ENCODE peak calls at places on chromosomes 4 and X, in nine cellular contexts. Z is iris pigment epithelial cell; J is EL; V is anterior cingulate cortex; N is activated CD8-positive, alpha-beta T cell treated with anti-CD3 and anti-CD28 coated beads for 36 hours; F is kidney; G is stimulated activated naive CD8-positive, alpha-beta T cell treated with anti-CD3 and anti-CD28 coated beads, Interleukin-15, amount 100 ng/mL, for 72 hours; K is omental fat pad; T is cardiac fibroblast. D is an unnamed sample.

GRCh38 chr4:153205028-153205648 is 895 bp downstream of the TRIM2 start:
- DNase-seq in K (no peak), G (peak), T (no peak), V (no peak), N (peak), Z (no peak), J (no peak), F (peak), D (no peak)

GRCh38 chr4:183469936-183470335 is 25.5 kb downstream of the CDKN2AIP start:
- DNase-seq in Z (peak), F (no peak), J (no peak), K (no peak), N (no peak), G (no peak), V (no peak), T (no peak), D (no peak)

GRCh38 chrX:119105826-119106225 is 21.8 kb downstream of the KIAA1210 start:
- DNase-seq in J (peak), K (no peak), Z (peak), F (no peak), V (no peak), G (no peak), N (no peak), T (peak), D (peak)

GRCh38 chrX:107508925-107509324 is 59.5 kb downstream of the FRMPD3 start:
- DNase-seq in G (no peak), T (no peak), Z (no peak), V (no peak), J (no peak), F (no peak), N (no peak), K (no peak), D (no peak)

GRCh38 chr4:48698029-48698901 is 81.8 kb downstream of the FRYL start:
- DNase-seq in G (no peak), T (peak), J (peak), N (no peak), K (peak), F (no peak), V (no peak), Z (peak), D (peak)

GRCh38 chr4:88286897-88287296 is 2.5 kb upstream of the PPM1K start:
- DNase-seq in T (peak), V (no peak), J (no peak), F (no peak), K (no peak), N (no peak), Z (peak), G (no peak), D (no peak)

GRCh38 chr4:3683744-3684421 is 82.3 kb upstream of the ADRA2C start:
- DNase-seq in N (no peak), Z (no peak), T (no peak), J (no peak), G (no peak), K (no peak), V (no peak), F (peak), D (no peak)

GRCh38 chr4:2482693-2483092 is 13.8 kb downstream of the RNF4 start:
- DNase-seq in Z (peak), T (peak), F (peak), G (no peak), K (no peak), V (peak), J (peak), N (peak), D (peak)

GRCh38 chrX:55874807-55875206 is 157.3 kb downstream of the RRAGB start:
- DNase-seq in K (no peak), J (no peak), V (no peak), T (no peak), G (no peak), F (no peak), Z (no peak), N (no peak), D (no peak)

GRCh38 chrX:15143825-15144121 is 126.1 kb downstream of the ASB9 start:
- DNase-seq in F (no peak), V (no peak), T (no peak), J (no peak), N (no peak), Z (no peak), K (no peak), G (no peak), D (no peak)

GRCh38 chr4:94758141-94758699 is 465 bp downstream of the BMPR1B start:
- DNase-seq in F (peak), G (no peak), J (peak), V (peak), T (peak), Z (peak), K (no peak), N (peak), D (peak)

GRCh38 chr4:177005801-177006230 is 213.1 kb upstream of the VEGFC start:
- DNase-seq in N (no peak), V (no peak), G (no peak), T (peak), Z (peak), J (peak), K (no peak), F (no peak), D (no peak)

GRCh38 chrX:140664939-140665338 is 44.6 kb upstream of the LINC00632 start:
- DNase-seq in Z (peak), V (no peak), N (no peak), K (no peak), G (no peak), F (no peak), T (peak), J (peak), D (peak)

GRCh38 chr4:98939892-98940298 is 11.0 kb upstream of the EIF4E start:
- DNase-seq in N (no peak), F (no peak), G (no peak), V (no peak), K (no peak), Z (peak), J (peak), T (peak), D (peak)

GRCh38 chr4:48910511-48910910 is 3.9 kb upstream of the OCIAD2 start:
- DNase-seq in G (no peak), V (no peak), F (no peak), N (no peak), T (no peak), K (no peak), J (no peak), Z (no peak), D (no peak)

GRCh38 chr4:185780472-185780871 is 31.5 kb downstream of the SORBS2 start:
- DNase-seq in G (no peak), T (no peak), J (no peak), N (no peak), F (no peak), K (no peak), V (no peak), Z (no peak), D (no peak)

GRCh38 chr4:110619401-110620247 is 3.3 kb downstream of the PITX2 start:
- DNase-seq in Z (peak), T (no peak), J (no peak), N (no peak), G (no peak), F (peak), V (no peak), K (no peak), D (no peak)

GRCh38 chr4:187171731-187172339 is 448.2 kb upstream of the FAT1 start:
- DNase-seq in V (no peak), K (no peak), J (peak), G (no peak), N (no peak), F (no peak), Z (peak), T (peak), D (peak)

GRCh38 chr4:77699731-77700210 is 94.2 kb downstream of the CXCL13 start:
- DNase-seq in N (no peak), F (no peak), V (no peak), G (no peak), T (peak), J (peak), Z (peak), K (no peak), D (peak)

GRCh38 chrX:154332561-154332960 is 37.0 kb downstream of the TKTL1 start:
- DNase-seq in Z (no peak), N (no peak), V (no peak), K (no peak), F (no peak), T (no peak), J (no peak), G (no peak), D (no peak)